ENCODE peak calls at places on chromosomes 16 and 17, in ten cellular contexts. S, N, B, E, M, F, L, O, U and G are unnamed samples.

GRCh38 chr16:88790312-88791150 is 5.5 kb upstream of the PIEZO1 start:
- DNase-seq in S (peak; percentile 41), N (no peak), B (peak; percentile 94), E (peak; percentile 78), M (no peak), F (peak; percentile 79), L (peak; percentile 43), O (no peak), U (no peak), G (no peak)

GRCh38 chr17:75679706-75680201 is 12.6 kb downstream of the SAP30BP start:
- DNase-seq in S (peak; percentile 84), N (no peak), B (no peak), E (no peak), M (peak; percentile 42), F (no peak), L (peak; percentile 38), O (no peak), U (no peak), G (no peak)

GRCh38 chr17:18006495-18007239 is 32.3 kb downstream of the ATPAF2 start:
- DNase-seq in S (no peak), N (no peak), B (no peak), E (no peak), M (no peak), F (no peak), L (no peak), O (peak; percentile 46), U (no peak), G (no peak)

GRCh38 chr16:79703066-79703465 is 102.5 kb upstream of the MAF start:
- DNase-seq in S (no peak), N (no peak), B (no peak), E (no peak), M (no peak), F (no peak), L (peak; percentile 3), O (no peak), U (no peak), G (no peak)

GRCh38 chr17:27315796-27316465 is 22.0 kb downstream of the WSB1 start:
- DNase-seq in S (no peak), N (no peak), B (no peak), E (no peak), M (no peak), F (no peak), L (no peak), O (no peak), U (no peak), G (no peak)

GRCh38 chr17:81488276-81488860 is 24.2 kb downstream of the ACTG1 start:
- DNase-seq in S (no peak), N (no peak), B (no peak), E (peak; percentile 37), M (no peak), F (peak; percentile 30), L (no peak), O (no peak), U (peak; percentile 35), G (no peak)

GRCh38 chr16:67389911-67390815 is 3.1 kb downstream of the TPPP3 start:
- DNase-seq in S (no peak), N (no peak), B (no peak), E (no peak), M (peak; percentile 44), F (no peak), L (no peak), O (no peak), U (no peak), G (no peak)

GRCh38 chr17:64150237-64151015 is 20.5 kb upstream of the ERN1 start:
- DNase-seq in S (no peak), N (no peak), B (no peak), E (no peak), M (no peak), F (no peak), L (peak; percentile 23), O (no peak), U (no peak), G (no peak)

GRCh38 chr16:84596801-84597517 is 20.9 kb downstream of the COTL1 start:
- DNase-seq in S (no peak), N (no peak), B (no peak), E (no peak), M (no peak), F (no peak), L (no peak), O (no peak), U (no peak), G (no peak)